ENCODE peak calls at places on chromosomes 11 and 22, in seven cellular contexts. X is HCT116, R is SK-N-SH, A is K562, G is H1, L is GM12878, M is HepG2. O is an unnamed sample.

GRCh38 chr22:45548991-45549736 is 46.5 kb downstream of the FBLN1 start:
- DNase-seq in A (peak), R (no peak), M (no peak), G (no peak), L (no peak), X (peak), O (no peak)

GRCh38 chr11:120587299-120587698 is 75.8 kb downstream of the GRIK4 start:
- DNase-seq in A (no peak), X (no peak), L (no peak), R (no peak), M (no peak), G (no peak), O (no peak)

GRCh38 chr11:77361184-77361583 is 59.7 kb upstream of the GDPD4 start:
- DNase-seq in M (no peak), G (no peak), R (no peak), L (no peak), X (no peak), A (no peak), O (peak)

GRCh38 chr11:4887591-4887990 is 5.9 kb downstream of the OR51T1 start:
- DNase-seq in G (no peak), X (no peak), L (no peak), R (no peak), M (no peak), A (no peak), O (no peak)

GRCh38 chr22:45600791-45601730 is 70.6 kb upstream of the ATXN10 start:
- DNase-seq in M (no peak), R (no peak), L (no peak), A (no peak), X (no peak), G (no peak), O (no peak)

GRCh38 chr22:28435960-28436359 is 243.7 kb downstream of the TTC28 start:
- DNase-seq in A (no peak), M (no peak), X (no peak), G (no peak), L (no peak), R (no peak), O (no peak)

GRCh38 chr11:33207408-33207985 is 46.2 kb upstream of the CSTF3 start:
- DNase-seq in M (no peak), A (peak), R (no peak), L (no peak), G (no peak), X (no peak), O (no peak)

GRCh38 chr11:104570088-104570701 is 328.1 kb downstream of the CASP12 start:
- DNase-seq in R (no peak), X (no peak), M (no peak), G (no peak), L (no peak), A (no peak), O (no peak)

GRCh38 chr11:117179048-117179999 is 781 bp downstream of the SIDT2 start:
- DNase-seq in L (peak), X (no peak), R (no peak), G (no peak), M (no peak), A (peak), O (peak)

GRCh38 chr11:47797633-47798032 is 30.5 kb upstream of the FNBP4 start:
- DNase-seq in M (no peak), A (no peak), R (no peak), X (no peak), G (no peak), L (no peak), O (no peak)

GRCh38 chr11:45928535-45929215 is 6.2 kb downstream of the LARGE2 start:
- DNase-seq in X (no peak), G (no peak), M (no peak), R (no peak), A (no peak), L (no peak), O (no peak)

GRCh38 chr11:8223513-8223899 is 40.2 kb downstream of the LMO1 start:
- DNase-seq in L (no peak), M (no peak), X (no peak), R (no peak), G (no peak), A (no peak), O (no peak)
- TF ChIP-seq JUND in L (no peak), M (no peak), X (no peak), R (no peak), G (no peak), A (no peak), O (no peak)

DNA sequence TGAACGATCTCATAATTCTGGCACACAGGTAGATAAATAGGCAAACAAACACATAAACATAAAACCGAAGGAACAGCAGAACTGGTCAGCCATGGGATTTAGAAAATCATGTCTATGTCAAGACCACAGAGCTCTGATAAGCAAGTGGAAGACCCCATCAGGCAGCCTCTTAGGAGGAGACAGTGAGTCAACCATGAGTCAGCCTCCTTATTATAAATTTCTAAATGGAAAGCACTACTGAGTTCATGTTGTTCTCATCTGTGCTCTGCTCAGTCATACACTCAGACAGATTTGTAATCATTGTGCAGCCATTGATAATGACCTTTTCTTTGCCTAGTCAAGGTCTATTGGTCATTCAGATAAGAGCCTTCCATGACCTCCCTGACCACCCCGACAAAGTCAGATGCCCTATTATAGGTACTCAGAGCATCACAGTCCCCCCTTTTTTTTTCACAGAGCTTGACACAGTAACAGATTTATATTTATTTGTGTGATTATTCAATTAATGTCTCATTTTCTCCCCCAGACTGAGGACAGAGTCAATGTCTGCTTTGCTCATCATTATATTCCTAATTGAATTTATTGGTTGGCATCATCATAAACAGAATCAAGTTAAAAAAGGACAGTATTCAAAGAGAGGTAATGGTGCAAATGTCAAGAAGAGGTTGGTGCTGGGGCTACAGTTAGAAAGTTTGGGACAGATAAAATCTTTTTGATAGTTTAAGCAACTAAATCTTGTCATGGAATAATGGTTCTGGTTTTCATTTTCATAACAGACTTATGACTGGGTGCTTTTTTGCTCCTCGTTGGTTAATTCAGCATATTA is 579.7 kb upstream of the CCDC90B start:
- DNase-seq in A (no peak), G (no peak), R (no peak), X (no peak), L (no peak), M (no peak), O (no peak)
- TF ChIP-seq JUND in A (no peak), G (no peak), R (peak), X (no peak), L (no peak), M (no peak), O (no peak)

DNA sequence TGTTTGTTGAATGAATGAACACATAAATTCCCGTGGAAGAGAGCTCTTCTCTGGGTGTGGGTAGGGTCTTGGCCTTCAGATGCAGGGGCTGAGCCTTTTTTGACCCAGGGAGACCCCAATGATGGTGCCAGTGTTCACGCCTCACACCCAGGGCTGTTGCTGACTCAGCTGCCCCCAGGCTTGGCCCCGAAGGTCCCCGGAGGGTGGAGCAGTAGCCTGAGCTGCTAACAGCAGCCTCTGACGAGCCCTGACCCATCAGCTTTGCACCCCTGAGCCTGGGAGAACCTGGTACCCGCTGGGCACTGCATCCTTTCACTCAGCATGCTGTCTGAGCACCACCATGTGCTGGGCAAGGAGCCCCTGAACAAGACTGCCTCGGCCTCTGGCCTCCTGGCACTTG is 23.9 kb downstream of the NFAM1 start:
- DNase-seq in R (no peak), X (no peak), A (no peak), L (no peak), M (no peak), G (no peak), O (no peak)
- TF ChIP-seq JUND in R (no peak), X (no peak), A (no peak), L (no peak), M (no peak), G (no peak), O (no peak)

DNA sequence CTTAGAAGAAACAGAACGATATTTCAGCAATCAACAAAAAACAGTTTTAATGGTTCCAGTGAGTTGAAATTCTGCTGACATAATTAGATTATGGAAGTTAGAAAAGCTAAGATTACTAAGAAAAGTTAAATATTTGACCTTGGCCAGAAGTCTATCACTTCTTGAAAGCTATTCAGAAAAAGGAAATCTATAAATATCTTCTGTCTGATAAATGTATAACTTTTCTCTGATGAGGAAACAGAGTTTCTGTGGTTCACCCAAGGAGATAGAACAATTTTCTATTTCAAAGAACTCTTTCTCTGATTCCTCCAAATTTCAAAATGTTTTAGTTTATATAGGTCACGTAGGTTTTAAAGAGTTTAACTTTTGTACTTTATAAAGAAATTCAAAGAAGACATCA is 438.4 kb upstream of the CHORDC1 start:
- DNase-seq in L (no peak), A (no peak), X (no peak), M (no peak), R (no peak), G (no peak), O (no peak)
- TF ChIP-seq JUND in L (no peak), A (no peak), X (no peak), M (no peak), R (no peak), G (no peak), O (no peak)

GRCh38 chr22:31639640-31640039 is 22.4 kb downstream of the PISD start:
- DNase-seq in R (no peak), L (no peak), G (no peak), X (no peak), A (no peak), M (no peak), O (no peak)

GRCh38 chr22:31637375-31637937 is 24.6 kb downstream of the PISD start:
- DNase-seq in R (no peak), G (no peak), X (no peak), A (no peak), M (no peak), L (no peak), O (no peak)

GRCh38 chr22:31635638-31636306 is 26.2 kb downstream of the PISD start:
- DNase-seq in M (no peak), G (no peak), R (no peak), L (no peak), X (no peak), A (no peak), O (no peak)

DNA sequence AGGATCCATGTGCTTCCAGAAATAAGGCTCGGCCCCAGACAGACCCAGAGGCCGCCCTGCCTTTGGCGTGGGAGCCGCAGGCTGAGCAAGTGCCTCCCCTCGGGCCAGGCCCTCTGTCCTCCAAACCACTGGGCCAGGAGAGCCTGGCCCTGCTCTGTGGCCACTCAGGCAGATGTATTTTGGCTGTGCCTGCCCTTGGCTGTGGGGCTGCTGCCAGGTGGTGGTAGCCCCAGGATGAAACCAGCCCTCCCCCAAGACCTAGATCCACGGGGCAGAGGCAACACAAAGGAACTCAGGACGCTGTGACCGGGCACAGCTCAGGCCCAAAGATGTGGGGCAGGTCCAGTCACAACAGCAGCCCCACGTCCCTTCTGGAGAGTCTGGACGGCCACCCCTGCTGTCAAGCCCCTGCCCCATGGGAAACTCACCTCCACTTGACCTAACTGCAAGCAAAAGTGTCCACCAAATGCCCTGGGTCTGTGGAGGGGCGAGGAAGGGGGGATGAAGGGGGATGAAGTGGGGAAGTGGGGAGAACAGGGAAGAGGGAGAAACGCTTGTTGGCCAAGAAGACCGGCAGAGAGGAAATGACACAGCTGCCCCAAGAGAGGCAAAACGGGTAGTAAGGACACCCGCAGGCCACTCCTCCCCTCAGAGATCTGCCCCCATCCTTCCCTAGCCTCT is 23.9 kb downstream of the PISD start:
- DNase-seq in X (no peak), G (no peak), R (no peak), M (no peak), L (no peak), A (no peak), O (peak)
- TF ChIP-seq JUND in X (no peak), G (no peak), R (no peak), M (no peak), L (no peak), A (no peak), O (no peak)

GRCh38 chr11:132895340-132895739 is 637.0 kb downstream of the OPCML start:
- DNase-seq in G (no peak), R (no peak), X (no peak), L (no peak), M (no peak), A (no peak), O (no peak)
- TF ChIP-seq JUND in G (no peak), R (no peak), X (no peak), L (no peak), M (no peak), A (no peak), O (no peak)

GRCh38 chr22:37267661-37268413 is 14.5 kb upstream of the CYTH4 start:
- DNase-seq in L (no peak), X (no peak), G (no peak), R (no peak), M (no peak), A (no peak), O (no peak)

GRCh38 chr22:37273846-37274225 is 8.5 kb upstream of the CYTH4 start:
- DNase-seq in M (no peak), A (no peak), L (no peak), G (no peak), R (no peak), X (no peak), O (no peak)

GRCh38 chr22:37269930-37270678 is 12.2 kb upstream of the CYTH4 start:
- DNase-seq in G (no peak), X (no peak), L (no peak), M (no peak), A (no peak), R (no peak), O (no peak)

GRCh38 chr22:37273126-37273845 is 9.0 kb upstream of the CYTH4 start:
- DNase-seq in A (peak), X (no peak), R (no peak), G (no peak), M (no peak), L (no peak), O (no peak)

GRCh38 chr22:37270928-37271650 is 11.2 kb upstream of the CYTH4 start:
- DNase-seq in M (no peak), L (no peak), G (no peak), A (no peak), X (no peak), R (no peak), O (no peak)
- TF ChIP-seq JUND in M (no peak), L (no peak), G (no peak), A (no peak), X (no peak), R (no peak), O (no peak)